ENCODE peak calls at places on chromosomes 1 and 21, in eight cellular contexts. One of them, this sample, is unnamed.

GRCh38 chr1:44436401-44437394 is 31.6 kb downstream of the RNF220 start:
- DNase-seq in mesothelial cell of epicardium: no peak
- DNase-seq in H54: no peak
- DNase-seq in GM12892: no peak
- DNase-seq in astrocyte of the spinal cord: no peak
- DNase-seq in astrocyte of the cerebellum: no peak
- DNase-seq in C1 segment of cervical spinal cord: no peak
- DNase-seq in D341Med: peak
- DNase-seq in this sample: no peak

GRCh38 chr21:15121655-15122120 is 56.9 kb upstream of the NRIP1 start:
- DNase-seq in mesothelial cell of epicardium: no peak
- DNase-seq in H54: peak
- DNase-seq in GM12892: no peak
- DNase-seq in astrocyte of the spinal cord: peak
- DNase-seq in astrocyte of the cerebellum: peak
- DNase-seq in C1 segment of cervical spinal cord: no peak
- DNase-seq in D341Med: no peak
- DNase-seq in this sample: no peak

GRCh38 chr1:107273515-107273914 is 132.7 kb downstream of the NTNG1 start:
- DNase-seq in mesothelial cell of epicardium: no peak
- DNase-seq in H54: no peak
- DNase-seq in GM12892: no peak
- DNase-seq in astrocyte of the spinal cord: no peak
- DNase-seq in astrocyte of the cerebellum: no peak
- DNase-seq in C1 segment of cervical spinal cord: no peak
- DNase-seq in D341Med: no peak
- DNase-seq in this sample: no peak

GRCh38 chr1:203992440-203992839 is 80.5 kb upstream of the SOX13 start:
- DNase-seq in mesothelial cell of epicardium: no peak
- DNase-seq in H54: no peak
- DNase-seq in GM12892: no peak
- DNase-seq in astrocyte of the spinal cord: peak
- DNase-seq in astrocyte of the cerebellum: peak
- DNase-seq in C1 segment of cervical spinal cord: no peak
- DNase-seq in D341Med: no peak
- DNase-seq in this sample: no peak

GRCh38 chr1:235004276-235004675 is 124.4 kb downstream of the TOMM20 start:
- DNase-seq in mesothelial cell of epicardium: no peak
- DNase-seq in H54: no peak
- DNase-seq in GM12892: no peak
- DNase-seq in astrocyte of the spinal cord: no peak
- DNase-seq in astrocyte of the cerebellum: no peak
- DNase-seq in C1 segment of cervical spinal cord: no peak
- DNase-seq in D341Med: peak
- DNase-seq in this sample: no peak

GRCh38 chr1:14441302-14441741 is 157.2 kb upstream of the KAZN start:
- DNase-seq in mesothelial cell of epicardium: no peak
- DNase-seq in H54: no peak
- DNase-seq in GM12892: no peak
- DNase-seq in astrocyte of the spinal cord: peak
- DNase-seq in astrocyte of the cerebellum: peak
- DNase-seq in C1 segment of cervical spinal cord: no peak
- DNase-seq in D341Med: no peak
- DNase-seq in this sample: no peak

GRCh38 chr1:41917835-41918449 is 780 bp downstream of the HIVEP3 start:
- DNase-seq in mesothelial cell of epicardium: no peak
- DNase-seq in H54: no peak
- DNase-seq in GM12892: peak
- DNase-seq in astrocyte of the spinal cord: no peak
- DNase-seq in astrocyte of the cerebellum: no peak
- DNase-seq in C1 segment of cervical spinal cord: peak
- DNase-seq in D341Med: peak
- DNase-seq in this sample: peak

GRCh38 chr1:230760360-230760827 is 13.2 kb downstream of the CAPN9 start:
- DNase-seq in mesothelial cell of epicardium: no peak
- DNase-seq in H54: no peak
- DNase-seq in GM12892: no peak
- DNase-seq in astrocyte of the spinal cord: no peak
- DNase-seq in astrocyte of the cerebellum: no peak
- DNase-seq in C1 segment of cervical spinal cord: no peak
- DNase-seq in D341Med: no peak
- DNase-seq in this sample: no peak

GRCh38 chr1:54542120-54542961 is 5.7 kb upstream of the ACOT11 start:
- DNase-seq in mesothelial cell of epicardium: peak
- DNase-seq in H54: peak
- DNase-seq in GM12892: no peak
- DNase-seq in astrocyte of the spinal cord: peak
- DNase-seq in astrocyte of the cerebellum: no peak
- DNase-seq in C1 segment of cervical spinal cord: peak
- DNase-seq in D341Med: peak
- DNase-seq in this sample: peak

GRCh38 chr1:212247179-212247721 is 38.0 kb upstream of the PPP2R5A start:
- DNase-seq in mesothelial cell of epicardium: no peak
- DNase-seq in H54: no peak
- DNase-seq in GM12892: no peak
- DNase-seq in astrocyte of the spinal cord: peak
- DNase-seq in astrocyte of the cerebellum: no peak
- DNase-seq in C1 segment of cervical spinal cord: no peak
- DNase-seq in D341Med: no peak
- DNase-seq in this sample: peak

GRCh38 chr1:117710710-117711109 is 104.9 kb downstream of the TENT5C start:
- DNase-seq in mesothelial cell of epicardium: no peak
- DNase-seq in H54: no peak
- DNase-seq in GM12892: no peak
- DNase-seq in astrocyte of the spinal cord: no peak
- DNase-seq in astrocyte of the cerebellum: no peak
- DNase-seq in C1 segment of cervical spinal cord: no peak
- DNase-seq in D341Med: no peak
- DNase-seq in this sample: no peak

GRCh38 chr1:65065535-65066378 is 82.2 kb upstream of the AK4 start:
- DNase-seq in mesothelial cell of epicardium: no peak
- DNase-seq in H54: peak
- DNase-seq in GM12892: no peak
- DNase-seq in astrocyte of the spinal cord: no peak
- DNase-seq in astrocyte of the cerebellum: no peak
- DNase-seq in C1 segment of cervical spinal cord: peak
- DNase-seq in D341Med: no peak
- DNase-seq in this sample: peak

GRCh38 chr1:5142389-5142788 is 488.0 kb downstream of the AJAP1 start:
- DNase-seq in mesothelial cell of epicardium: no peak
- DNase-seq in H54: no peak
- DNase-seq in GM12892: no peak
- DNase-seq in astrocyte of the spinal cord: no peak
- DNase-seq in astrocyte of the cerebellum: no peak
- DNase-seq in C1 segment of cervical spinal cord: no peak
- DNase-seq in D341Med: no peak
- DNase-seq in this sample: no peak

GRCh38 chr1:222754386-222755139 is 17.6 kb downstream of the FAM177B start:
- DNase-seq in mesothelial cell of epicardium: no peak
- DNase-seq in H54: no peak
- DNase-seq in GM12892: no peak
- DNase-seq in astrocyte of the spinal cord: peak
- DNase-seq in astrocyte of the cerebellum: peak
- DNase-seq in C1 segment of cervical spinal cord: no peak
- DNase-seq in D341Med: no peak
- DNase-seq in this sample: no peak

This sample was measured in KBM-7.